ENCODE peak calls at places on chromosomes 1 and 21, in eight cellular contexts. One of them, this sample, is unnamed. For H3K27me3, the result is how much of the 10 kb centered on the place peaks cover.

GRCh38 chr1:151547119-151547899 is 7.2 kb downstream of the TUFT1 start:
- DNase-seq in ovary: peak
- DNase-seq in stomach: peak
- DNase-seq in HL-60: no peak
- DNase-seq in neuronal stem cell: peak
- DNase-seq in GM23338: peak
- DNase-seq in prostate gland: peak
- DNase-seq in neural progenitor cell: peak
- DNase-seq in this sample: no peak

GRCh38 chr1:212450331-212450881 is 17.7 kb downstream of the NENF start:
- DNase-seq in prostate gland: no peak
- DNase-seq in stomach: no peak
- DNase-seq in neural progenitor cell: peak
- DNase-seq in HL-60: no peak
- DNase-seq in GM23338: no peak
- DNase-seq in neuronal stem cell: no peak
- DNase-seq in ovary: no peak
- DNase-seq in this sample: no peak

GRCh38 chr1:178503849-178504248 is 7.1 kb upstream of the CLEC20A start:
- DNase-seq in prostate gland: no peak
- DNase-seq in stomach: no peak
- DNase-seq in neuronal stem cell: no peak
- DNase-seq in HL-60: no peak
- DNase-seq in neural progenitor cell: no peak
- DNase-seq in ovary: no peak
- DNase-seq in GM23338: no peak
- DNase-seq in this sample: no peak

GRCh38 chr1:112359961-112360767 is 35.9 kb upstream of the CTTNBP2NL start:
- DNase-seq in neural progenitor cell: peak
- DNase-seq in neuronal stem cell: peak
- DNase-seq in stomach: peak
- DNase-seq in ovary: peak
- DNase-seq in GM23338: peak
- DNase-seq in HL-60: no peak
- DNase-seq in prostate gland: peak
- DNase-seq in this sample: no peak

GRCh38 chr1:8560611-8561544 is 243.0 kb downstream of the SLC45A1 start:
- DNase-seq in prostate gland: peak
- DNase-seq in GM23338: peak
- DNase-seq in neuronal stem cell: peak
- DNase-seq in neural progenitor cell: peak
- DNase-seq in stomach: no peak
- DNase-seq in HL-60: no peak
- DNase-seq in ovary: no peak
- DNase-seq in this sample: peak

GRCh38 chr1:184504012-184504694 is 117.3 kb downstream of the C1orf21 start:
- DNase-seq in neuronal stem cell: no peak
- DNase-seq in HL-60: no peak
- DNase-seq in neural progenitor cell: peak
- DNase-seq in prostate gland: peak
- DNase-seq in stomach: no peak
- DNase-seq in GM23338: no peak
- DNase-seq in ovary: no peak
- DNase-seq in this sample: no peak

GRCh38 chr1:96559707-96560588 is 161.6 kb upstream of the PTBP2 start:
- DNase-seq in neural progenitor cell: no peak
- DNase-seq in GM23338: peak
- DNase-seq in ovary: no peak
- DNase-seq in stomach: no peak
- DNase-seq in neuronal stem cell: no peak
- DNase-seq in prostate gland: no peak
- DNase-seq in HL-60: peak
- DNase-seq in this sample: no peak

GRCh38 chr21:14979264-14979663 is 85.5 kb downstream of the NRIP1 start:
- DNase-seq in stomach: no peak
- DNase-seq in neural progenitor cell: no peak
- DNase-seq in prostate gland: no peak
- DNase-seq in neuronal stem cell: no peak
- DNase-seq in ovary: no peak
- DNase-seq in GM23338: no peak
- DNase-seq in HL-60: no peak
- DNase-seq in this sample: no peak

GRCh38 chr1:236421022-236421421 is 26.9 kb downstream of the EDARADD start:
- DNase-seq in neural progenitor cell: no peak
- DNase-seq in neuronal stem cell: no peak
- DNase-seq in HL-60: no peak
- DNase-seq in stomach: no peak
- DNase-seq in GM23338: no peak
- DNase-seq in ovary: no peak
- DNase-seq in prostate gland: no peak
- DNase-seq in this sample: no peak

GRCh38 chr1:66933887-66934700 is 9.3 kb downstream of the MIER1 start:
- DNase-seq in ovary: no peak
- DNase-seq in prostate gland: no peak
- DNase-seq in neural progenitor cell: no peak
- DNase-seq in HL-60: no peak
- DNase-seq in stomach: no peak
- DNase-seq in GM23338: no peak
- DNase-seq in neuronal stem cell: no peak
- DNase-seq in this sample: no peak

GRCh38 chr1:150464422-150464826 is 22.8 kb upstream of the TARS2 start:
- DNase-seq in neuronal stem cell: peak
- DNase-seq in ovary: peak
- DNase-seq in neural progenitor cell: peak
- DNase-seq in prostate gland: peak
- DNase-seq in HL-60: peak
- DNase-seq in stomach: peak
- DNase-seq in GM23338: peak
- DNase-seq in this sample: peak

GRCh38 chr1:161153682-161154337 is at the start of gene UFC1:
- DNase-seq in stomach: peak
- DNase-seq in GM23338: peak
- DNase-seq in prostate gland: peak
- DNase-seq in ovary: peak
- DNase-seq in neuronal stem cell: peak
- DNase-seq in HL-60: peak
- DNase-seq in neural progenitor cell: peak
- DNase-seq in this sample: peak

GRCh38 chr1:209564904-209565303 is 18.6 kb upstream of the CAMK1G start:
- DNase-seq in HL-60: no peak
- DNase-seq in neural progenitor cell: no peak
- DNase-seq in prostate gland: no peak
- DNase-seq in ovary: no peak
- DNase-seq in stomach: no peak
- DNase-seq in GM23338: no peak
- DNase-seq in neuronal stem cell: no peak
- DNase-seq in this sample: no peak

GRCh38 chr1:25854554-25854953 is 4.7 kb downstream of the AUNIP start:
- DNase-seq in HL-60: no peak
- DNase-seq in prostate gland: no peak
- DNase-seq in neuronal stem cell: no peak
- DNase-seq in neural progenitor cell: no peak
- DNase-seq in stomach: no peak
- DNase-seq in GM23338: no peak
- DNase-seq in ovary: no peak
- DNase-seq in this sample: no peak

GRCh38 chr1:25861316-25862286 is 2.3 kb upstream of the AUNIP start:
- DNase-seq in GM23338: no peak
- DNase-seq in neural progenitor cell: peak
- DNase-seq in stomach: no peak
- DNase-seq in ovary: no peak
- DNase-seq in HL-60: no peak
- DNase-seq in neuronal stem cell: no peak
- DNase-seq in prostate gland: no peak
- DNase-seq in this sample: no peak

GRCh38 chr1:25856856-25857255 is 2.4 kb downstream of the AUNIP start:
- DNase-seq in neural progenitor cell: no peak
- DNase-seq in ovary: no peak
- DNase-seq in HL-60: no peak
- DNase-seq in prostate gland: no peak
- DNase-seq in stomach: no peak
- DNase-seq in GM23338: no peak
- DNase-seq in neuronal stem cell: no peak
- DNase-seq in this sample: no peak

GRCh38 chr1:25858906-25859789 is at the start of gene AUNIP:
- DNase-seq in prostate gland: peak
- DNase-seq in GM23338: peak
- DNase-seq in neuronal stem cell: peak
- DNase-seq in stomach: peak
- DNase-seq in HL-60: peak
- DNase-seq in ovary: peak
- DNase-seq in neural progenitor cell: peak
- DNase-seq in this sample: peak

DNA sequence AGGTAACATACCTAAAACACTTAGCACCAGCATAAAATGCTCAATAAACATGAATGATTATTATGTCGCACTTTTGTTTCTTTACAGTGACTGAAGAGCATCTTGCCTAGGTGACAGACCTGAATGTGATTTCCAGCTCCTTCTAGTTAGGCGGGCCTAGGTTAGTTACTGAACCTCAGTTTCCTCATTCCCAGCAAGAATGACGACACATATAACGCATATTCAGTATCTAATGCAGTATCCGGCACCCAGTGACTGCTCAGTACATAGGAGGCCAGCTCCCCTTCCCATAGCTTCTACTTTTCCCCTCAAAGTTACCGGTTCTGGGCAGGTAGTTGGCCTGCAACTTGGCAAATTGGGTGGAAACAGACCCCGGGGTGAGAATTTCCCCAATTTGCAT is 763 bp downstream of the AUNIP start:
- DNase-seq in neuronal stem cell: no peak
- DNase-seq in neural progenitor cell: no peak
- DNase-seq in HL-60: no peak
- DNase-seq in GM23338: no peak
- DNase-seq in prostate gland: no peak
- DNase-seq in stomach: no peak
- DNase-seq in ovary: no peak
- DNase-seq in this sample: no peak
- H3K4me3 ChIP-seq in neuronal stem cell: peak
- H3K4me3 ChIP-seq in neural progenitor cell: peak
- H3K4me3 ChIP-seq in HL-60: peak
- H3K4me3 ChIP-seq in GM23338: peak
- H3K4me3 ChIP-seq in prostate gland: no peak
- H3K4me3 ChIP-seq in stomach: peak
- H3K4me3 ChIP-seq in ovary: no peak
- H3K4me3 ChIP-seq in this sample: peak

GRCh38 chr1:26053718-26054572 is 8.0 kb upstream of the SLC30A2 start:
- DNase-seq in prostate gland: no peak
- DNase-seq in ovary: no peak
- DNase-seq in neuronal stem cell: no peak
- DNase-seq in GM23338: peak
- DNase-seq in HL-60: peak
- DNase-seq in neural progenitor cell: peak
- DNase-seq in stomach: no peak
- DNase-seq in this sample: no peak
- H3K27me3 ChIP-seq in prostate gland: under half
- H3K27me3 ChIP-seq in ovary: under half
- H3K27me3 ChIP-seq in neuronal stem cell: half or more
- H3K27me3 ChIP-seq in GM23338: under half
- H3K27me3 ChIP-seq in HL-60: under half
- H3K27me3 ChIP-seq in neural progenitor cell: half or more
- H3K27me3 ChIP-seq in stomach: under half
- H3K27me3 ChIP-seq in this sample: under half

GRCh38 chr1:82226198-82226505 is 425.4 kb downstream of the ADGRL2 start:
- DNase-seq in HL-60: no peak
- DNase-seq in GM23338: no peak
- DNase-seq in neuronal stem cell: no peak
- DNase-seq in neural progenitor cell: no peak
- DNase-seq in ovary: no peak
- DNase-seq in prostate gland: peak
- DNase-seq in stomach: no peak
- DNase-seq in this sample: no peak

GRCh38 chr1:82225407-82226197 is 424.9 kb downstream of the ADGRL2 start:
- DNase-seq in prostate gland: no peak
- DNase-seq in stomach: no peak
- DNase-seq in neuronal stem cell: no peak
- DNase-seq in GM23338: no peak
- DNase-seq in neural progenitor cell: no peak
- DNase-seq in HL-60: peak
- DNase-seq in ovary: no peak
- DNase-seq in this sample: no peak

GRCh38 chr1:82227286-82227685 is 426.6 kb downstream of the ADGRL2 start:
- DNase-seq in stomach: no peak
- DNase-seq in HL-60: no peak
- DNase-seq in neural progenitor cell: no peak
- DNase-seq in prostate gland: no peak
- DNase-seq in GM23338: no peak
- DNase-seq in neuronal stem cell: no peak
- DNase-seq in ovary: no peak
- DNase-seq in this sample: no peak

GRCh38 chr1:82223091-82223490 is 422.4 kb downstream of the ADGRL2 start:
- DNase-seq in neural progenitor cell: no peak
- DNase-seq in GM23338: no peak
- DNase-seq in stomach: no peak
- DNase-seq in neuronal stem cell: no peak
- DNase-seq in HL-60: no peak
- DNase-seq in prostate gland: no peak
- DNase-seq in ovary: no peak
- DNase-seq in this sample: no peak

DNA sequence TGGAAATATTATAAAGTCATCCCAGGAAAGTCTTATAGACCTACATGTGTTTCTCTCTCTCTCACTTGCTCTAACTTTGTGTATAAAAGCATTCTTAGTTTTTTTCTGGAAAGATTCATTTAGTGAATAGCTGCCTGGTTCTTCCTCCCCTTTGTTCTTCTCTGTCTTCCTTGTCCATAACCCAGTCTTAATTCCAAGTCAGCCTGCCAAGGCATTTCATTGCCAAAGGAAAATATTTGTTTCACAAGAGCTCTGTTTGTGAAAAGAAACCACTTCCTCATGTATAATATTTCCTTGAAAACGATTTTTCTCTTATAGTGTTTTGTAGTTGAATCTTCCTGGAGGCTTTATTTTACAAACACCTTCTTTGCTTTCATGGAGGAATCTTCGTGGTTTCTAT is 427.0 kb downstream of the ADGRL2 start:
- DNase-seq in stomach: no peak
- DNase-seq in HL-60: no peak
- DNase-seq in ovary: no peak
- DNase-seq in neural progenitor cell: no peak
- DNase-seq in prostate gland: peak
- DNase-seq in neuronal stem cell: no peak
- DNase-seq in GM23338: no peak
- DNase-seq in this sample: no peak
- H3K4me3 ChIP-seq in stomach: no peak
- H3K4me3 ChIP-seq in HL-60: no peak
- H3K4me3 ChIP-seq in ovary: no peak
- H3K4me3 ChIP-seq in neural progenitor cell: no peak
- H3K4me3 ChIP-seq in prostate gland: no peak
- H3K4me3 ChIP-seq in neuronal stem cell: no peak
- H3K4me3 ChIP-seq in GM23338: no peak
- H3K4me3 ChIP-seq in this sample: no peak

DNA sequence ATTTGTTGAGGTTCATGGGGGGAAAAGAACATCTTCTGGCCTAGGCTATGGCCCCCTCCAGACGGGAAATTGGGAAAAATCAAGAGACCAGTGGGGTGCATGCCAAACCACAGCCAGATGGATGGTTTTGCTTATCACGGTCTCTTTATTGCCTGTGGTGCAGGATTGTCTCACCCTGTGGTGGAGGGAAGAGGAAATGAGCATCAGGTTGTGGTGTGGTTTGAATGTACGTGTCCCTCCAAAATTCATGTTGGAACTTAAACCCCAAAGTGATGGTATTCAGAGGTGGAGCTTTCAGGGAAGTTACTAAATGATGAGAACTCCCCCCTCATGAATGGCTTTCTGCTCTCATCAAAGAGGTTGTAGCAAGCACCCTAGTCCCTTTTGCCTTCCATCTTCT is 525.7 kb downstream of the NPHP4 start:
- DNase-seq in HL-60: no peak
- DNase-seq in stomach: no peak
- DNase-seq in neural progenitor cell: no peak
- DNase-seq in GM23338: no peak
- DNase-seq in ovary: no peak
- DNase-seq in prostate gland: no peak
- DNase-seq in neuronal stem cell: no peak
- DNase-seq in this sample: no peak
- H3K27me3 ChIP-seq in HL-60: under half
- H3K27me3 ChIP-seq in stomach: under half
- H3K27me3 ChIP-seq in neural progenitor cell: under half
- H3K27me3 ChIP-seq in GM23338: under half
- H3K27me3 ChIP-seq in ovary: under half
- H3K27me3 ChIP-seq in prostate gland: under half
- H3K27me3 ChIP-seq in neuronal stem cell: under half
- H3K27me3 ChIP-seq in this sample: under half